ENCODE peak calls at places on chromosome X, in eight cellular contexts. D is H1; Q is AML-193; K is cerebellar cortex; C is GF-D8; E is stimulated activated CD4-positive, alpha-beta T cell treated with anti-CD3 and anti-CD28 coated beads, Interleukin-2, amount 100 ng/mL, for 48 hours; U is astrocyte; O is left ventricle myocardium superior. N is an unnamed sample.

GRCh38 chrX:20019672-20020365 is 29.0 kb upstream of the BCLAF3 start:
- DNase-seq in D (no peak), Q (no peak), K (no peak), C (no peak), E (no peak), U (no peak), O (peak), N (no peak)

GRCh38 chrX:73876897-73877296 is 313.9 kb downstream of the CHIC1 start:
- DNase-seq in D (no peak), Q (no peak), K (no peak), C (no peak), E (no peak), U (no peak), O (no peak), N (no peak)

GRCh38 chrX:107107459-107107858 is 11.2 kb downstream of the RBM41 start:
- DNase-seq in D (no peak), Q (no peak), K (no peak), C (no peak), E (no peak), U (peak), O (no peak), N (no peak)

GRCh38 chrX:21374163-21374993 is at the start of gene CNKSR2:
- DNase-seq in D (no peak), Q (peak), K (peak), C (no peak), E (peak), U (no peak), O (peak), N (peak)

GRCh38 chrX:9997524-9997923 is 30.4 kb downstream of the CLDN34 start:
- DNase-seq in D (no peak), Q (no peak), K (peak), C (no peak), E (peak), U (no peak), O (peak), N (no peak)

GRCh38 chrX:12403474-12404082 is 265.3 kb downstream of the FRMPD4 start:
- DNase-seq in D (no peak), Q (no peak), K (no peak), C (no peak), E (no peak), U (no peak), O (no peak), N (no peak)

GRCh38 chrX:138995458-138995857 is 283.9 kb upstream of the FGF13 start:
- DNase-seq in D (no peak), Q (no peak), K (no peak), C (no peak), E (no peak), U (no peak), O (no peak), N (no peak)

GRCh38 chrX:71106427-71106826 is at the start of gene CXorf65:
- DNase-seq in D (no peak), Q (no peak), K (no peak), C (no peak), E (no peak), U (no peak), O (no peak), N (no peak)

GRCh38 chrX:148288451-148288850 is 212.0 kb upstream of the AFF2 start:
- DNase-seq in D (no peak), Q (no peak), K (peak), C (no peak), E (no peak), U (no peak), O (no peak), N (no peak)

N was measured in kidney.